ENCODE peak calls at places on chromosomes 13 and 19, in six cellular contexts. N is stimulated activated CD8-positive, alpha-beta memory T cell treated with anti-CD3 and anti-CD28 coated beads, Interleukin-4, amount 100 ng/mL, for 1 hour; E is anterior cingulate cortex; W is frontal cortex; O is choroid plexus epithelial cell; U is cardiac muscle cell. G is an unnamed sample.

GRCh38 chr19:33124207-33125098 is 7.5 kb upstream of the WDR88 start:
- DNase-seq in U (no peak), W (no peak), O (no peak), E (no peak), N (no peak), G (no peak)

GRCh38 chr19:10290439-10290875 is 705 bp downstream of the ICAM5 start:
- DNase-seq in N (no peak), W (no peak), O (no peak), U (no peak), E (no peak), G (no peak)

GRCh38 chr13:73514208-73514607 is 455.4 kb downstream of the KLF5 start:
- DNase-seq in N (no peak), O (no peak), U (no peak), E (no peak), W (no peak), G (no peak)

GRCh38 chr19:12913871-12914690 is 5.0 kb downstream of the SYCE2 start:
- DNase-seq in U (peak), W (no peak), N (no peak), E (no peak), O (peak), G (peak)

GRCh38 chr13:89977203-89977602 is 1370.3 kb upstream of the MIR17HG start:
- DNase-seq in N (no peak), U (no peak), E (no peak), O (no peak), W (no peak), G (no peak)

GRCh38 chr19:33524024-33524664 is 2.6 kb upstream of the PEPD start:
- DNase-seq in E (no peak), U (peak), W (no peak), O (peak), N (no peak), G (no peak)

GRCh38 chr19:17385878-17386611 is 8.0 kb downstream of the CCDC194 start:
- DNase-seq in O (peak), U (peak), N (no peak), E (no peak), W (peak), G (no peak)

GRCh38 chr13:49635599-49636433 is 7.5 kb downstream of the ARL11 start:
- DNase-seq in O (peak), W (no peak), E (no peak), U (peak), N (no peak), G (no peak)

GRCh38 chr13:73336789-73337188 is 278.0 kb downstream of the KLF5 start:
- DNase-seq in O (no peak), W (no peak), U (no peak), E (no peak), N (no peak), G (no peak)

GRCh38 chr19:44356383-44357111 is at the start of gene ZNF112:
- DNase-seq in N (no peak), E (peak), O (peak), W (peak), U (peak), G (peak)

GRCh38 chr13:114077121-114077937 is 55.1 kb downstream of the RASA3 start:
- DNase-seq in O (no peak), U (no peak), E (no peak), N (no peak), W (no peak), G (no peak)